ENCODE peak calls at places on chromosomes 12 and 14, in five cellular contexts. W, X, B, Z and A are unnamed samples.

GRCh38 chr12:113766880-113767878 is 198.9 kb downstream of the RBM19 start:
- DNase-seq in W (peak), Z (peak), X (peak), B (peak), A (peak)

GRCh38 chr12:100826323-100826722 is 31.7 kb downstream of the ANO4 start:
- DNase-seq in Z (peak), B (peak), X (no peak), W (peak), A (peak)

GRCh38 chr14:76761849-76762616 is 765 bp downstream of the VASH1 start:
- DNase-seq in W (no peak), Z (no peak), B (no peak), X (no peak), A (no peak)

GRCh38 chr12:700061-700460 is 36.8 kb upstream of the NINJ2 start:
- DNase-seq in W (no peak), X (no peak), B (no peak), Z (no peak), A (no peak)

GRCh38 chr12:55995366-55995765 is 1.7 kb upstream of the SUOX start:
- DNase-seq in B (no peak), X (no peak), Z (no peak), W (no peak), A (no peak)

GRCh38 chr14:39423793-39424192 is 8.4 kb downstream of the FBXO33 start:
- DNase-seq in Z (no peak), W (no peak), X (no peak), B (no peak), A (no peak)

GRCh38 chr12:95117178-95117599 is 43.8 kb upstream of the NR2C1 start:
- DNase-seq in Z (peak), X (no peak), B (peak), W (peak), A (peak)

GRCh38 chr12:72699362-72699761 is 427.2 kb downstream of the TRHDE start:
- DNase-seq in B (no peak), Z (no peak), W (no peak), X (no peak), A (no peak)

GRCh38 chr12:122845865-122846621 is 10.8 kb downstream of the HIP1R start:
- DNase-seq in X (no peak), Z (no peak), B (no peak), W (no peak), A (no peak)

GRCh38 chr12:84624601-84625000 is 288.0 kb downstream of the SLC6A15 start:
- DNase-seq in X (no peak), Z (no peak), W (no peak), B (no peak), A (no peak)

GRCh38 chr12:30795660-30796507 is 41.1 kb upstream of the CAPRIN2 start:
- DNase-seq in Z (peak), W (peak), B (peak), X (no peak), A (no peak)

GRCh38 chr14:77037338-77037782 is 8.9 kb upstream of the IRF2BPL start:
- DNase-seq in X (no peak), W (no peak), Z (no peak), B (no peak), A (no peak)

GRCh38 chr12:74412607-74413230 is 124.9 kb upstream of the ATXN7L3B start:
- DNase-seq in W (peak), Z (peak), X (no peak), B (peak), A (no peak)

GRCh38 chr12:117053597-117054201 is 45.5 kb downstream of the TESC start:
- DNase-seq in X (no peak), W (no peak), Z (no peak), B (no peak), A (no peak)

GRCh38 chr12:56146492-56147460 is 5.6 kb upstream of the MYL6B start:
- DNase-seq in B (no peak), Z (no peak), X (no peak), W (no peak), A (peak)

GRCh38 chr12:17691369-17691768 is 398.6 kb downstream of the RERGL start:
- DNase-seq in B (no peak), Z (no peak), W (no peak), X (no peak), A (no peak)

GRCh38 chr14:61262082-61262481 is 19.1 kb downstream of the TMEM30B start:
- DNase-seq in W (no peak), B (peak), Z (no peak), X (no peak), A (no peak)

GRCh38 chr14:50067723-50068495 is 48.5 kb downstream of the VCPKMT start:
- DNase-seq in Z (no peak), X (no peak), W (no peak), B (peak), A (no peak)

GRCh38 chr12:106840217-106840616 is 65.7 kb downstream of the RIC8B start:
- DNase-seq in X (no peak), W (peak), B (peak), Z (no peak), A (no peak)

GRCh38 chr12:74537126-74537706 is 419 bp upstream of the ATXN7L3B start:
- DNase-seq in Z (peak), X (no peak), B (peak), W (peak), A (peak)

GRCh38 chr12:89966495-89967240 is 258.0 kb upstream of the ATP2B1 start:
- DNase-seq in W (no peak), B (no peak), X (no peak), Z (no peak), A (no peak)

GRCh38 chr12:5588231-5588995 is 156.5 kb downstream of the NTF3 start:
- DNase-seq in B (peak), W (peak), Z (no peak), X (no peak), A (no peak)

GRCh38 chr14:104353221-104353920 is 215.0 kb downstream of the KIF26A start:
- DNase-seq in X (no peak), B (no peak), Z (no peak), W (no peak), A (no peak)

GRCh38 chr12:92593734-92594402 is 108.9 kb upstream of the PLEKHG7 start:
- DNase-seq in X (no peak), B (peak), Z (no peak), W (peak), A (peak)

DNA sequence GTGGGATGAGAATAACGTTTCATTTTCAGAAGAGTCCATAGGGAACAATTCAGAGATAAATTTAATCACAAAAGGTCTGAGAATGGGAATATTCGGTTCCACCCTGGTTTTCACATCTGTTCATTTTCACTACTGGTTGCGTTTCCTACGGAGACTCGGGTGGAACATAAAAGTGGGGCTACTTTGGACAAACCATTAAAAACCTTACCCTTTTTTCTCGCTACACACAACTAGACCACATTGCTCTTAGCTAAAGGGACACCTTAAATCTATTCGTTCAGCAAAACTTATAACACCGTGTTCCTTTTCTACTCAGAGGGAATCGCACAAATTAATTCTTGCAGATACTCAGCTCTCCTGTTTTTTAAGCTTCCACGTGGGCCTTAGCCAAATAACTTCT is 1.0 kb upstream of the SUDS3 start:
- DNase-seq in W (no peak), B (no peak), Z (no peak), X (no peak), A (no peak)
- H3K4me3 ChIP-seq in W (peak), B (no peak), Z (no peak), X (peak), A (no peak)

GRCh38 chr12:120928864-120929652 is 24.9 kb upstream of the SPPL3 start:
- DNase-seq in W (no peak), B (no peak), X (no peak), Z (no peak), A (peak)
- H3K14ac ChIP-seq in W (no peak), B (no peak), X (no peak), Z (no peak), A (peak)

GRCh38 chr12:63154560-63154959 is 3.6 kb upstream of the AVPR1A start:
- DNase-seq in W (no peak), Z (no peak), X (no peak), B (no peak), A (no peak)

GRCh38 chr12:63149884-63150254 is 1.1 kb downstream of the AVPR1A start:
- DNase-seq in X (no peak), B (no peak), W (no peak), Z (peak), A (no peak)

GRCh38 chr12:63151061-63151897 is at the start of gene AVPR1A:
- DNase-seq in X (no peak), B (no peak), Z (no peak), W (peak), A (peak)

GRCh38 chr12:63151898-63152700 is 1.1 kb upstream of the AVPR1A start:
- DNase-seq in X (peak), W (peak), Z (peak), B (peak), A (peak)

GRCh38 chr12:63150255-63151060 is 543 bp downstream of the AVPR1A start:
- DNase-seq in Z (peak), W (peak), B (no peak), X (peak), A (peak)
- H3K4me3 ChIP-seq in Z (peak), W (peak), B (no peak), X (peak), A (peak)

DNA sequence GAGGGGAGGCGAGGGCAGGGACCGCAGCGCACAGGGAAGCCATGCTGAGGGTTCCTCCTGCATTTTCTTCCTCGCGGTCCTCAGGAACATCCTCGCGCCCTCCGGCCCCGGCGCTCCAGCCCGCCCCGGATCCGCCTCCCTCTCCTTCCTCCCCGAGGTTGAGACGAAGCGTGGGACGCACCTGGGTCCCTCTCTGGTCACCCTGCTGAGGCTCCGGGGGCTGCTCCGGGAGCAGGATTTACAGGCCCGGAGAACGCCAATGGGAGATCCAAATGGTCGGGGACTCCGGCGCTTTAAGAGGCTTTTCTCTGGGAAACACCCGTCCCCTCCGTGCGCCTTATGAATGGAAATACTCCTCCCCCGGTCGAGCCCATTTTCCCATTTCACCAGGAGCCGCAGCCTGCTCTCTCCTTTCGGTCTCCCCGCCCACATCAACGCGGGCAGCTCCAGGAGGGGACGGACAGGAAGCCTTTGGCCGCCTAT is 379 bp upstream of the UNC79 start:
- DNase-seq in Z (peak), W (no peak), B (no peak), X (peak), A (peak)
- H3K14ac ChIP-seq in Z (no peak), W (no peak), B (no peak), X (no peak), A (no peak)